ENCODE peak calls at places on chromosomes 11 and 22, in four cellular contexts. I is sigmoid colon, W is aorta, V is fibroblast of pulmonary artery. G is an unnamed sample.

GRCh38 chr11:91219501-91219900 is 996.7 kb upstream of the CHORDC1 start:
- DNase-seq in I (no peak), W (no peak), V (peak), G (no peak)

GRCh38 chr11:45921561-45922424 is 663 bp upstream of the LARGE2 start:
- DNase-seq in I (peak), W (peak), V (no peak), G (peak)

GRCh38 chr11:73661035-73661628 is 14.8 kb downstream of the PLEKHB1 start:
- DNase-seq in I (peak), W (peak), V (peak), G (peak)

GRCh38 chr11:116224154-116224888 is 548.5 kb downstream of the BUD13 start:
- DNase-seq in I (no peak), W (no peak), V (peak), G (no peak)

GRCh38 chr22:33451851-33452469 is 393.8 kb upstream of the SYN3 start:
- DNase-seq in I (no peak), W (no peak), V (no peak), G (no peak)

GRCh38 chr22:25199726-25200520 is at the start of gene CRYBB3:
- DNase-seq in I (no peak), W (no peak), V (no peak), G (no peak)

GRCh38 chr11:20035375-20035700 is 124.9 kb downstream of the DBX1 start:
- DNase-seq in I (no peak), W (no peak), V (no peak), G (no peak)

GRCh38 chr11:95111923-95112540 is 22.4 kb downstream of the ENDOD1 start:
- DNase-seq in I (no peak), W (no peak), V (no peak), G (no peak)

GRCh38 chr11:88404932-88405710 is 67.6 kb upstream of the CTSC start:
- DNase-seq in I (no peak), W (no peak), V (no peak), G (no peak)

GRCh38 chr11:66264893-66265292 is 3.5 kb upstream of the RAB1B start:
- DNase-seq in I (no peak), W (no peak), V (no peak), G (no peak)

GRCh38 chr11:59183768-59184167 is 11.8 kb downstream of the DTX4 start:
- DNase-seq in I (peak), W (no peak), V (peak), G (no peak)

GRCh38 chr22:25081409-25081824 is 118.2 kb upstream of the CRYBB3 start:
- DNase-seq in I (no peak), W (no peak), V (peak), G (no peak)

GRCh38 chr22:33000342-33001280 is 57.6 kb downstream of the SYN3 start:
- DNase-seq in I (peak), W (peak), V (peak), G (no peak)

GRCh38 chr11:705646-706438 is at the start of gene EPS8L2:
- DNase-seq in I (peak), W (peak), V (no peak), G (no peak)

GRCh38 chr22:29245626-29246385 is 22.0 kb downstream of the RHBDD3 start:
- DNase-seq in I (peak), W (peak), V (peak), G (no peak)

GRCh38 chr11:25449100-25449499 is 882.8 kb upstream of the ANO3 start:
- DNase-seq in I (no peak), W (no peak), V (no peak), G (no peak)

GRCh38 chr11:16809901-16810668 is 71.6 kb downstream of the C11orf58 start:
- DNase-seq in I (peak), W (peak), V (peak), G (no peak)

GRCh38 chr22:26322179-26322905 is 106.7 kb upstream of the ASPHD2 start:
- DNase-seq in I (no peak), W (no peak), V (peak), G (no peak)

GRCh38 chr22:41841085-41841712 is 8.3 kb downstream of the SREBF2 start:
- DNase-seq in I (no peak), W (no peak), V (no peak), G (no peak)

GRCh38 chr11:125951731-125952130 is 5.9 kb downstream of the VSIG10L2 start:
- DNase-seq in I (no peak), W (no peak), V (no peak), G (no peak)

GRCh38 chr22:46260038-46260437 is 3.1 kb downstream of the PKDREJ start:
- DNase-seq in I (no peak), W (no peak), V (no peak), G (no peak)

GRCh38 chr11:32118025-32118974 is 27.4 kb downstream of the RCN1 start:
- DNase-seq in I (no peak), W (no peak), V (peak), G (no peak)

GRCh38 chr11:450809-451451 is 851 bp downstream of the PTDSS2 start:
- DNase-seq in I (peak), W (peak), V (peak), G (no peak)

GRCh38 chr11:86671386-86672006 is 920 bp downstream of the ME3 start:
- DNase-seq in I (peak), W (peak), V (peak), G (peak)

GRCh38 chr11:117815262-117815803 is 9.2 kb downstream of the FXYD2 start:
- DNase-seq in I (no peak), W (peak), V (no peak), G (no peak)

GRCh38 chr11:29208117-29208516 is 808.7 kb downstream of the KCNA4 start:
- DNase-seq in I (no peak), W (no peak), V (no peak), G (no peak)

GRCh38 chr11:75337195-75337654 is 14.2 kb downstream of the ARRB1 start:
- DNase-seq in I (peak), W (peak), V (no peak), G (no peak)

GRCh38 chr11:74311352-74311926 is at the start of gene P4HA3:
- DNase-seq in I (peak), W (peak), V (peak), G (peak)

GRCh38 chr22:32040324-32040904 is 2.6 kb upstream of the SLC5A1 start:
- DNase-seq in I (no peak), W (no peak), V (no peak), G (no peak)

GRCh38 chr11:21556936-21557335 is 635.9 kb upstream of the ANO5 start:
- DNase-seq in I (no peak), W (no peak), V (no peak), G (no peak)

GRCh38 chr11:102733232-102733875 is 8.6 kb upstream of the MMP8 start:
- DNase-seq in I (no peak), W (peak), V (peak), G (no peak)

GRCh38 chr11:47846998-47847397 is 1.2 kb downstream of the NUP160 start:
- DNase-seq in I (no peak), W (no peak), V (no peak), G (no peak)

GRCh38 chr11:95450547-95451123 is 219.6 kb upstream of the SESN3 start:
- DNase-seq in I (no peak), W (no peak), V (peak), G (no peak)

GRCh38 chr11:4167292-4167691 is 72.7 kb downstream of the RRM1 start:
- DNase-seq in I (no peak), W (no peak), V (no peak), G (no peak)

GRCh38 chr22:30459206-30460052 is 12.4 kb downstream of the SEC14L3 start:
- DNase-seq in I (no peak), W (no peak), V (peak), G (no peak)

GRCh38 chr11:90836031-90836430 is 613.2 kb upstream of the CHORDC1 start:
- DNase-seq in I (no peak), W (no peak), V (no peak), G (no peak)

DNA sequence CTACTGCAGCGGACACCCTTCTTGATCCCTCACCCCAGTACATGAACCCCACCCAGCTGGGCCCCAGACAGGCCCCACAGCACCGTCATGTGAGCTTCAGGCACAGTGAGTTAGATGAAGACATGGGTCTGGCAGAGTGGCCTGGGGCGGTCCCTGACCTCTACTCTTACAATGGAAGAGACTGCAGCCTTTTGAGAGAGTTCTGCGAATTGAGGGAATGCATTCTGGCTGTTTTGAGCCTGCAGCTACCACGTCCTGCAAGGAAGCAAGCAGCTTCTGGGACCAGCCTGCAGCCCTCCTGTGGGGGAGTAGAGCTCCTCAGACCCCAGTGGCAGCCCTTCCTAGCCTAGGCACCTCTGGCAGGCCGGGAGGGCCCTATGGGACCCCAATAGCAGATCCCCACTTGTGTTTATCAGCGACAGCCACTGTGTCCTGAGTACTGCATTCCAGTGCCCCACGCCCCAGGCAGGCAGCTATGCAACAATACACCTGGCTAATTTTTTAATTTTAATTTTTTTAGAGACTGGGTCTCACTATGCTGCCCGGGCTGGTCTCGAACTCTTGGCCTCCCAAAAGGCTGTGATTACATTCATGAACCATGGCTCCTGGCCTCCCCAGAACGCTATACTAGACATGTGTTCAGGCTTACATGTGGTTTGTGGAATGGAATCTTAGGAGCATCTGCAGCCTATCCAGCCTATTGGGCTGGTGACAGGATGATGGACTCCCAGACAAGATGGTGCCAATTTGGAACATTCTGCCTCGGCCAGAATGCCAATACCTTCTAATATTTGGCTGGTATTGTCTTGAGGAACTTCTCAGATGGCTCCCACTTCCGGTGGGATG is 705 bp upstream of the SLC7A4 start:
- DNase-seq in I (no peak), W (no peak), V (no peak), G (no peak)
- H3K4me3 ChIP-seq in I (no peak), W (no peak), V (no peak), G (peak)

DNA sequence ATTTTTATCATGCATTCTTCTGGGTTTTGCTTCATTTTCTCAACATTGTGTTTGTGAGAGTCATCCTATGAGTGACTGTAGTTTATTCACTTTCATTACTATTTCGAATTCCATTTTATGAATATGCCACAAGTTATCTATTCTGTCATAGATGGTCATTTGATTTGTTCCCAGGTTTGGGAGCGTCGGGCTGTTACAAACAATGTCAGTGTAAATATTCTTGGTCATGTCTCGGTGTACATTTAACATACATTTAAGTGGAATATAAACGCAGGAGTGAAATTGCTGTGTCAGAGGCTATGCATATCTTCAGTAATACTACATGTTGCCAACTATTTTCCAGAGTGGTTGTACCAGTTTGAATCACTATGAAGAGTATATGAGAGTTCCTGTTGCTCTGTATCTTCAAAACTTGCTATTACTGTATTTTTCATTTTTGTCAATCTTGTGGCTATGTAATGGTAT is 2.4 kb downstream of the TRIM44 start:
- DNase-seq in I (no peak), W (no peak), V (peak), G (no peak)
- H3K4me3 ChIP-seq in I (no peak), W (no peak), V (no peak), G (peak)

GRCh38 chr11:68297052-68297378 is 15.4 kb upstream of the LRP5 start:
- DNase-seq in I (no peak), W (no peak), V (no peak), G (no peak)

GRCh38 chr11:68296344-68297051 is 15.9 kb upstream of the LRP5 start:
- DNase-seq in I (no peak), W (peak), V (no peak), G (no peak)

GRCh38 chr11:68297494-68297811 is 14.9 kb upstream of the LRP5 start:
- DNase-seq in I (no peak), W (no peak), V (no peak), G (no peak)

GRCh38 chr11:68298659-68299516 is 13.5 kb upstream of the LRP5 start:
- DNase-seq in I (no peak), W (peak), V (no peak), G (no peak)

GRCh38 chr11:68297812-68298658 is 14.4 kb upstream of the LRP5 start:
- DNase-seq in I (peak), W (peak), V (peak), G (no peak)
- H3K4me3 ChIP-seq in I (peak), W (no peak), V (no peak), G (peak)

DNA sequence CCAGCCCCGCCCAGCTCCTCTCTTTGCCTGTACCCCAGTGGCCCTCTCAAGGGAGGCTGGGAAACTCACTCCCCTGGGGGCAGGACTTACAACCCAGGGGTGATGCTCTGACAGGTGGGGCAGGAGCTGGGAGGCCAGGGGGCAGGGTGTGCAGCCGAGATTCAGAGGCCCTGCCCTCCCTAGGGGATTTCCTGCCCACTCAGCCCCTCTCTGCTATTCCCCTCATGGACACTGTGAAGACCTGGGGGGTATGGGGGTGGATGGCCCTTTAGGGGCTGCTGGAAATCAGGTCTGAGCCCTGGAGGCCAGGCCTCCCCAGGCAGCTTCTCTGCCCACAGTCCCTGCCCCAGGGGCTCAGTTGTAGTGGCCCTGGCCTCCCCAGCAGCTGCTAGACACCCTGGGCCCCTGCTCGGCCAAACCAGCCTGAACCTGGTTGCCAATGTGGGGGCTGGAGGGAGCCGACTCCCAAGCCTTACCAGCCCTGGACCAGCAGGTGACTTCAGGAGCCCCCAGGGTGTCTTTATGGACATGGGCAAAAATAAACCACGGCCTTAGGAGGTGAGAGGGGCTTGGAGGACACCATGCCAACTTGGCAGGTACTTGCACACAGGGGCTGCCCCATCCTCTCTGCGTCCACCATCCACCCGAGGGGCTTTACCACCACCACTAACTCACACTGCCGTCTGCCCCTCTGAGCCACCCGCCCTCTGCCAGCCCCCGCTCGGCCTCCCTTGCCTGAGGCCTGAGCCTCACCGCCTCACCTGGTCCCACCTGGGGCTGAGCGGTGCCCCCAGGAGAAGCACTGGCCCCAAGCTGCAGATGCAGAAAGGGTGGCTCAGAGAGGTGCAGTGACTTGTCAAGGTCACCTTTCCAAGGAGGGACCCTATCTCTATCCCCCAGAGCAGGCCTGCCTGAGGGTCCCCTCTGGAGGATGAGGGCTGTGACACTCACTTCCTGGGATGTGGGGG is 2.8 kb upstream of the PHLDA2 start:
- DNase-seq in I (peak), W (peak), V (no peak), G (no peak)
- H3K4me3 ChIP-seq in I (no peak), W (no peak), V (no peak), G (no peak)